ENCODE peak calls at places on chromosomes 5 and 9, in eight cellular contexts. Z is H1, R is prostate gland, N is HCT116, I is suprapubic skin, J is breast epithelium, T is transverse colon, H is K562. E is an unnamed sample.

GRCh38 chr9:114804504-114804903 is 1.3 kb downstream of the TNFSF15 start:
- DNase-seq in Z (no peak), R (peak), N (peak), I (no peak), J (no peak), T (peak), H (no peak), E (no peak)

GRCh38 chr9:132977626-132978450 is 656 bp upstream of the GFI1B start:
- DNase-seq in Z (peak), R (peak), N (peak), I (no peak), J (no peak), T (peak), H (peak), E (no peak)

GRCh38 chr5:1779021-1779680 is 20.5 kb downstream of the MRPL36 start:
- DNase-seq in Z (no peak), R (no peak), N (no peak), I (peak), J (peak), T (no peak), H (no peak), E (peak)

GRCh38 chr9:126320158-126320922 is 6.3 kb upstream of the MVB12B start:
- DNase-seq in Z (no peak), R (no peak), N (no peak), I (no peak), J (no peak), T (no peak), H (no peak), E (no peak)

GRCh38 chr9:10571699-10572098 is 41.1 kb downstream of the PTPRD start:
- DNase-seq in Z (no peak), R (no peak), N (no peak), I (no peak), J (no peak), T (no peak), H (no peak), E (no peak)

GRCh38 chr5:143592648-143593047 is 189.2 kb upstream of the NR3C1 start:
- DNase-seq in Z (no peak), R (no peak), N (no peak), I (no peak), J (no peak), T (no peak), H (no peak), E (no peak)

GRCh38 chr5:8729437-8729836 is 816.4 kb downstream of the SEMA5A start:
- DNase-seq in Z (no peak), R (no peak), N (no peak), I (no peak), J (no peak), T (no peak), H (no peak), E (no peak)

GRCh38 chr9:124373386-124373785 is 41.9 kb downstream of the PSMB7 start:
- DNase-seq in Z (no peak), R (no peak), N (no peak), I (no peak), J (no peak), T (no peak), H (no peak), E (no peak)

GRCh38 chr5:169097374-169097831 is 203.5 kb downstream of the SLIT3 start:
- DNase-seq in Z (no peak), R (no peak), N (no peak), I (no peak), J (no peak), T (no peak), H (no peak), E (peak)

GRCh38 chr9:112604790-112605189 is 113.1 kb downstream of the INIP start:
- DNase-seq in Z (no peak), R (no peak), N (no peak), I (no peak), J (no peak), T (no peak), H (no peak), E (no peak)

GRCh38 chr5:175340180-175340579 is 103.8 kb downstream of the DRD1 start:
- DNase-seq in Z (no peak), R (no peak), N (no peak), I (no peak), J (no peak), T (no peak), H (no peak), E (no peak)

GRCh38 chr5:105587963-105588662 is 2025.5 kb upstream of the NUDT12 start:
- DNase-seq in Z (no peak), R (no peak), N (no peak), I (no peak), J (no peak), T (no peak), H (no peak), E (no peak)

GRCh38 chr9:104835163-104835562 is 71.2 kb downstream of the NIPSNAP3B start:
- DNase-seq in Z (no peak), R (no peak), N (no peak), I (no peak), J (no peak), T (no peak), H (no peak), E (no peak)

GRCh38 chr5:176730815-176731475 is 79.4 kb upstream of the UNC5A start:
- DNase-seq in Z (no peak), R (no peak), N (no peak), I (peak), J (no peak), T (no peak), H (no peak), E (peak)

GRCh38 chr5:10856646-10857332 is 95.8 kb upstream of the DAP start:
- DNase-seq in Z (peak), R (no peak), N (no peak), I (no peak), J (no peak), T (peak), H (peak), E (no peak)

GRCh38 chr5:33321026-33321425 is 119.7 kb upstream of the TARS1 start:
- DNase-seq in Z (no peak), R (no peak), N (no peak), I (no peak), J (no peak), T (no peak), H (no peak), E (peak)

GRCh38 chr9:121972501-121972981 is 120.6 kb downstream of the TTLL11 start:
- DNase-seq in Z (no peak), R (peak), N (peak), I (no peak), J (peak), T (peak), H (no peak), E (no peak)

GRCh38 chr5:125415126-125415525 is 668.7 kb upstream of the ZNF608 start:
- DNase-seq in Z (no peak), R (no peak), N (no peak), I (no peak), J (no peak), T (no peak), H (no peak), E (peak)

GRCh38 chr9:26535146-26535545 is 357.5 kb downstream of the CAAP1 start:
- DNase-seq in Z (no peak), R (no peak), N (no peak), I (no peak), J (no peak), T (no peak), H (no peak), E (no peak)

GRCh38 chr5:68240196-68240595 is 24.6 kb downstream of the PIK3R1 start:
- DNase-seq in Z (no peak), R (no peak), N (no peak), I (no peak), J (no peak), T (no peak), H (no peak), E (no peak)

GRCh38 chr5:125549322-125549871 is 803.0 kb upstream of the ZNF608 start:
- DNase-seq in Z (no peak), R (no peak), N (no peak), I (no peak), J (no peak), T (no peak), H (no peak), E (no peak)

GRCh38 chr9:74742792-74743389 is 144.8 kb downstream of the TRPM6 start:
- DNase-seq in Z (no peak), R (no peak), N (peak), I (no peak), J (no peak), T (peak), H (peak), E (no peak)

GRCh38 chr9:131837316-131837715 is 97.4 kb upstream of the RAPGEF1 start:
- DNase-seq in Z (no peak), R (no peak), N (no peak), I (no peak), J (no peak), T (no peak), H (peak), E (no peak)

GRCh38 chr9:136646827-136647711 is 15.6 kb upstream of the EGFL7 start:
- DNase-seq in Z (no peak), R (no peak), N (no peak), I (no peak), J (no peak), T (no peak), H (no peak), E (no peak)

GRCh38 chr9:92763721-92764380 is 782 bp downstream of the BICD2 start:
- DNase-seq in Z (no peak), R (no peak), N (no peak), I (peak), J (no peak), T (peak), H (peak), E (peak)

GRCh38 chr9:98287383-98287782 is 31.9 kb upstream of the TBC1D2 start:
- DNase-seq in Z (no peak), R (no peak), N (no peak), I (no peak), J (no peak), T (no peak), H (peak), E (no peak)

GRCh38 chr9:105901514-105902109 is 207.3 kb downstream of the TMEM38B start:
- DNase-seq in Z (peak), R (peak), N (no peak), I (no peak), J (no peak), T (no peak), H (peak), E (no peak)

GRCh38 chr9:113755433-113755832 is 120.7 kb upstream of the ZNF618 start:
- DNase-seq in Z (no peak), R (no peak), N (no peak), I (no peak), J (no peak), T (no peak), H (no peak), E (no peak)

DNA sequence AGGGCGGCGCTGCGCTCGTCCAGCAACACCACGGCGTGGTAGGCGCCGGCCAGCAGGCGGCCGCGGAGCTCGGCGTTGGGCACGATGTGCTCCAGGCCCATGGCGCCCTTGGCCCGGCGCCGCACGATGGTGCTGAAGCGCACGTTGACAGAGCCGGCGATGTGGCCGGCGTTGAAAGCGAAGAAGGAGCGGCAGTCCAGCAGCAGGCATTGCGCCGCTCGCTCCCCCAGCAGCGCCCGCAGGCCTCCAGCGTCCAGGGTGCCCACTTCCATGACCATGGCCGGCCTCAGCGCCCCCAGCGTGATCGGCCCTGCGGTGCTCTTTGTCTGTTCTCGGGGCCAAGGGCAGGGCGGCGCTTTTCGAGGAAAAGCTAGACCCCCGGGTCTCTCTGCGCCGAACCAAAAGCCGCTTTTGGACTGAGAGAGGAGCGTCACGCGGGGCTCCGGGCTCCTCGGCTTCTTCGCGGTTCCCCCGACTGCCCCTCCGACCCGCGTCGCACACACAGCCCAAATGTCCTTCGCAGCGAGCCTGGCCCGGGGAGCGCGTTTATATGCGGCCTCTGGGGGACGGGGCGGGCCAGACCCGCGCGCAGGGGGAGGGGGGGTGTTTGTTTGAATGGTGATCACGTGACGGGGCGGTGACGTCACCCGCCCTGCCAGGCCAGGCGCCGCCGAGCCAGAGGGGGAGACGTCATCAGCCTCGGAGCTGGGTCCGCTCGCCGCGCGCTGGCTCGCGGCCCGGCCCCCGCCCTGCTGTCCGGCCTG is at the start of gene DUSP1:
- DNase-seq in Z (peak), R (peak), N (peak), I (peak), J (peak), T (peak), H (peak), E (peak)
- TF ChIP-seq POLR2A in Z (peak), R (peak), N (peak), I (peak), J (peak), T (peak), H (peak), E (peak)

DNA sequence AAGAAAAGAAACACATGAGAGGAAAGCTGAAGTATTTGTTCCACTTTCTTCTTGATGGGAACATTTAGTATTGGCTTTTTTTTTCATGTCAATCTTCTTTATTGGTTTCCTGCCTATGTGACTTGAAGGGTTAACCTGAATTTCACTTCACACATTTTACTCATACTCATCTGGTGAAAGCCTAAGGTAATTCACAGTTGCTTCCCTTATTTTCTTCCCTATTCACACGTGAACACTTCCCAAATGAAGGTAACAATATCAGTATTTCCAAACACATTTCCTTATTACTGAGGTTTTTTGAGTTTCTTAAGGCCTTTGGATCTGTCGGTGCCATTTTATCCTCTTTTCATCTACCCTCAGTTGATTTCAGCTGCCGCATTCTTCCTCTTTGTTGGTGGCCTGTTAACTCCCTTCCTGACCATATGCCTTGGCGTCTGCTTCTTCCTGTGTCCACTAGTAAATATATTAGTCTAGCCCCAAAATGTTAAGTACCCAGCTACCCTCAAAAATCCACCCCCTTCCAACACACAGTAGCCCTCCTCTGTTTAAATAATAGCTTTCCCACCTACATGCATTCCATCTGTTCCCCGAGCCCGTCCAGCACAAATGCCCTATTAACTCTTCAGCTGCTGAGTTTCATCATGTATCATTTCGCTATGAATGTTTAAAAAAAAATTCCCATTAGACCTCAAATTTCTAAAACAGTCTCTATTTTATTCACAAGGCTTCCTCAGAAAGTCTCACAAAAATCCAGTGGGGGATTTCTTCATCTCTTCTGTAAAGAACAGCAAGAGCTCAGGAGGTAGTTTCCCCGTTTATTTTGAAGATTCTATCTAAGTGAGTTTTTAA is 97.3 kb downstream of the USP20 start:
- DNase-seq in Z (no peak), R (no peak), N (no peak), I (no peak), J (no peak), T (no peak), H (no peak), E (no peak)
- H3K27ac ChIP-seq in Z (no peak), R (peak), N (no peak), I (peak), J (peak), T (peak), H (no peak), E (peak)

GRCh38 chr5:108748010-108748353 is 285 bp downstream of the FER start:
- DNase-seq in Z (no peak), R (no peak), N (no peak), I (no peak), J (no peak), T (no peak), H (no peak), E (no peak)
- TF ChIP-seq POLR2AphosphoS5 in Z (no peak), R (no peak), N (no peak), I (no peak), J (no peak), T (no peak), H (no peak), E (no peak)

GRCh38 chr5:78640622-78641021 is 8.0 kb downstream of the LHFPL2 start:
- DNase-seq in Z (no peak), R (no peak), N (no peak), I (no peak), J (no peak), T (no peak), H (no peak), E (no peak)

GRCh38 chr5:78638423-78638822 is 10.1 kb downstream of the LHFPL2 start:
- DNase-seq in Z (no peak), R (no peak), N (no peak), I (peak), J (peak), T (peak), H (no peak), E (peak)

GRCh38 chr5:78637468-78637867 is 11.1 kb downstream of the LHFPL2 start:
- DNase-seq in Z (no peak), R (no peak), N (no peak), I (no peak), J (no peak), T (no peak), H (no peak), E (no peak)

GRCh38 chr5:78639811-78640210 is 8.8 kb downstream of the LHFPL2 start:
- DNase-seq in Z (no peak), R (no peak), N (no peak), I (no peak), J (no peak), T (no peak), H (no peak), E (no peak)

GRCh38 chr5:78638973-78639669 is 9.5 kb downstream of the LHFPL2 start:
- DNase-seq in Z (no peak), R (no peak), N (no peak), I (no peak), J (no peak), T (no peak), H (no peak), E (no peak)
- TF ChIP-seq POLR2A in Z (no peak), R (no peak), N (no peak), I (no peak), J (no peak), T (no peak), H (no peak), E (no peak)

DNA sequence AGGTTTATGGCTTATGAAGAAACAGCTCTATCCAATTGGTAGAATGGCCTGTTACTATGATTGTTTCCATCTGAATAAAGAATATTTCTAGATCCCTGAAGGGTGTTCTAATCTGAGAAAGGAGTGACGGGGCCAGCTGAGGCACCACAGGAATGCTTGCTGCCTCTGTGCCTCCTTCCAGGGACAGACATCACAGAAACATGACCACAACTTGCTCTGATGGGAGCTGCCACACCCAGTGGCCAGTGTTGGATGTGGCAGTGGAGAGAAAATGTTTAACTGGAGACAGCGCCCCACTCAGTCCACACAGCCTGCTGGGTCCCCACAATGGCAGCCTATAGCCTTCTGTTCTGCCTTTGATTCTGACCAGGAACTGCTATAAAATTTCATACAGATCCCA is 38.6 kb upstream of the TESK1 start:
- DNase-seq in Z (no peak), R (no peak), N (no peak), I (no peak), J (no peak), T (no peak), H (no peak), E (no peak)
- H3K27ac ChIP-seq in Z (no peak), R (no peak), N (no peak), I (no peak), J (no peak), T (no peak), H (no peak), E (no peak)

GRCh38 chr9:35858428-35858827 is 11.8 kb downstream of the OR13J1 start:
- DNase-seq in Z (no peak), R (peak), N (no peak), I (no peak), J (no peak), T (no peak), H (no peak), E (no peak)

GRCh38 chr9:35859995-35860348 is 10.2 kb downstream of the OR13J1 start:
- DNase-seq in Z (no peak), R (no peak), N (no peak), I (no peak), J (no peak), T (no peak), H (no peak), E (peak)

GRCh38 chr9:35861161-35861897 is 8.9 kb downstream of the OR13J1 start:
- DNase-seq in Z (no peak), R (no peak), N (no peak), I (no peak), J (no peak), T (no peak), H (no peak), E (peak)

GRCh38 chr9:35856882-35857281 is 13.3 kb downstream of the OR13J1 start:
- DNase-seq in Z (no peak), R (peak), N (no peak), I (no peak), J (no peak), T (no peak), H (no peak), E (peak)

GRCh38 chr9:35859310-35859994 is 10.7 kb downstream of the OR13J1 start:
- DNase-seq in Z (no peak), R (peak), N (no peak), I (no peak), J (no peak), T (no peak), H (peak), E (peak)
- TF ChIP-seq POLR2AphosphoS5 in Z (no peak), R (no peak), N (no peak), I (no peak), J (no peak), T (no peak), H (no peak), E (no peak)

DNA sequence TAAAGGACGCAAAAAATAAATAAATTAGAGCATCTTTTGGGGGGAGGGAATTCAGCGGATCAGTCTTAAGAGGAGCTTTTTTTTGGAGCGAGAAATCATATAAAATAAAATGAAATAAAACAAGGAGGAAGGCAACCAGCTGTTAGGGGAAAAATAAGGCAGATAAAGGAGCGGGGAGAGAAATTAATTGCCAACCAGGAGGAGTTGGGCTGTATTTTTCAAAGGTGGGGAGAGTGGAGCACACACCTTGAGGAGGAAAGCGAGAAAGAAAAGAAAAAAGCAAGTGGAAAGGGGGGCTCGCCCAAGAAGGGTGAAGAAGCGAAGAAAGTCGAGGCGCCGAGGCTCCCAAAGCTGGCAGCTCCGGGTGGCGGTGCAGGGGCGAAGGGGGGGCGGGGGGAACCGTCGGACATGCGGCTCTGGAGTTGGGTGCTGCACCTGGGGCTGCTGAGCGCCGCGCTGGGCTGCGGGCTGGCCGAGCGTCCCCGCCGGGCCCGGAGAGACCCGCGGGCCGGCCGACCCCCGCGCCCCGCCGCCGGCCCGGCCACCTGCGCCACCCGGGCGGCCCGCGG is at the start of gene PAPPA:
- DNase-seq in Z (no peak), R (no peak), N (no peak), I (no peak), J (no peak), T (no peak), H (no peak), E (no peak)
- TF ChIP-seq POLR2A in Z (no peak), R (no peak), N (no peak), I (no peak), J (no peak), T (no peak), H (no peak), E (no peak)